ENCODE peak calls at places on chromosomes 11 and 22, in eight cellular contexts. J is activated T-cell treated with anti-CD3 and anti-CD28 coated beads, Interleukin-2, amount 50 U/mL, for 1 hour; U is T follicular helper cell; I is neuronal stem cell; G is MCF 10A; O is endothelial cell; S is retinal pigment epithelial cell; T is A172. F is an unnamed sample.

GRCh38 chr11:86135319-86135714 is 66.4 kb upstream of the PICALM start:
- DNase-seq in J (no peak), U (no peak), I (no peak), G (no peak), O (no peak), S (no peak), T (no peak), F (no peak)

GRCh38 chr11:69221086-69221485 is 65.4 kb downstream of the SMIM38 start:
- DNase-seq in J (no peak), U (no peak), I (no peak), G (no peak), O (no peak), S (no peak), T (no peak), F (no peak)

GRCh38 chr22:29300807-29301601 is 5.4 kb upstream of the GAS2L1 start:
- DNase-seq in J (no peak), U (no peak), I (no peak), G (peak; percentile 22), O (no peak), S (no peak), T (no peak), F (no peak)

GRCh38 chr11:95296621-95297025 is 65.6 kb upstream of the SESN3 start:
- DNase-seq in J (no peak), U (no peak), I (no peak), G (no peak), O (no peak), S (no peak), T (peak; percentile 9), F (no peak)

GRCh38 chr11:44309483-44310197 is at the start of gene ALX4:
- DNase-seq in J (no peak), U (no peak), I (no peak), G (no peak), O (no peak), S (no peak), T (no peak), F (no peak)

GRCh38 chr11:124738713-124739478 is 846 bp upstream of the NRGN start:
- DNase-seq in J (no peak), U (no peak), I (no peak), G (no peak), O (no peak), S (no peak), T (no peak), F (no peak)

GRCh38 chr11:63491614-63492372 is 826 bp upstream of the PLAAT5 start:
- DNase-seq in J (no peak), U (no peak), I (no peak), G (no peak), O (no peak), S (no peak), T (peak; percentile 24), F (no peak)

GRCh38 chr11:17767914-17768313 is 33.3 kb downstream of the KCNC1 start:
- DNase-seq in J (no peak), U (no peak), I (no peak), G (no peak), O (no peak), S (no peak), T (no peak), F (no peak)

GRCh38 chr11:73693877-73694525 is 47.6 kb downstream of the PLEKHB1 start:
- DNase-seq in J (no peak), U (no peak), I (no peak), G (no peak), O (no peak), S (peak; percentile 57), T (no peak), F (no peak)

GRCh38 chr22:35399114-35399677 is 744 bp upstream of the MCM5 start:
- DNase-seq in J (no peak), U (no peak), I (no peak), G (peak; percentile 13), O (no peak), S (no peak), T (no peak), F (no peak)

GRCh38 chr22:49881856-49882255 is 28.2 kb downstream of the ZBED4 start:
- DNase-seq in J (no peak), U (no peak), I (no peak), G (no peak), O (no peak), S (no peak), T (no peak), F (no peak)

GRCh38 chr11:43930868-43931716 is 11.3 kb upstream of the C11orf96 start:
- DNase-seq in J (no peak), U (no peak), I (no peak), G (no peak), O (no peak), S (no peak), T (no peak), F (no peak)

GRCh38 chr22:17162731-17163130 is 3.7 kb upstream of the HDHD5 start:
- DNase-seq in J (no peak), U (no peak), I (no peak), G (no peak), O (no peak), S (no peak), T (no peak), F (no peak)

GRCh38 chr11:37449146-37449545 is 851.1 kb upstream of the RAG2 start:
- DNase-seq in J (no peak), U (no peak), I (peak; percentile 14), G (peak; percentile 66), O (no peak), S (peak; percentile 8), T (peak; percentile 6), F (peak; percentile 37)

GRCh38 chr11:92046103-92046502 is 178.5 kb upstream of the FAT3 start:
- DNase-seq in J (no peak), U (no peak), I (no peak), G (no peak), O (no peak), S (no peak), T (no peak), F (no peak)

GRCh38 chr11:43282607-43283440 is 29.0 kb upstream of the API5 start:
- DNase-seq in J (peak; percentile 48), U (peak; percentile 4), I (peak; percentile 51), G (peak; percentile 48), O (peak; percentile 41), S (no peak), T (peak; percentile 28), F (no peak)

GRCh38 chr11:102837151-102837550 is 6.3 kb downstream of the MMP3 start:
- DNase-seq in J (no peak), U (no peak), I (no peak), G (no peak), O (no peak), S (no peak), T (no peak), F (no peak)

GRCh38 chr11:9280655-9281301 is 15.6 kb upstream of the DENND5A start:
- DNase-seq in J (peak; percentile 36), U (no peak), I (no peak), G (peak; percentile 68), O (no peak), S (peak; percentile 43), T (peak; percentile 60), F (peak; percentile 40)

GRCh38 chr22:40472579-40472978 is 102.2 kb downstream of the SGSM3 start:
- DNase-seq in J (no peak), U (no peak), I (no peak), G (no peak), O (no peak), S (no peak), T (no peak), F (no peak)

GRCh38 chr11:13150487-13150886 is 127.1 kb upstream of the BMAL1 start:
- DNase-seq in J (no peak), U (no peak), I (no peak), G (no peak), O (no peak), S (no peak), T (no peak), F (no peak)

GRCh38 chr11:73376803-73377629 is 817 bp downstream of the RELT start:
- DNase-seq in J (peak; percentile 64), U (peak; percentile 33), I (no peak), G (peak; percentile 80), O (no peak), S (no peak), T (peak; percentile 76), F (peak; percentile 71)

GRCh38 chr22:19042285-19043110 is 79.7 kb downstream of the DGCR2 start:
- DNase-seq in J (no peak), U (no peak), I (no peak), G (no peak), O (no peak), S (no peak), T (no peak), F (no peak)

GRCh38 chr11:126194121-126194543 is 17.3 kb downstream of the RPUSD4 start:
- DNase-seq in J (peak; percentile 41), U (peak; percentile 12), I (peak; percentile 41), G (peak; percentile 59), O (peak; percentile 43), S (no peak), T (peak; percentile 28), F (peak; percentile 19)

GRCh38 chr11:79393362-79394043 is 47.3 kb downstream of the TENM4 start:
- DNase-seq in J (no peak), U (no peak), I (no peak), G (peak; percentile 56), O (no peak), S (no peak), T (no peak), F (peak; percentile 60)

GRCh38 chr11:76661306-76661751 is 9.2 kb downstream of the LRRC32 start:
- DNase-seq in J (no peak), U (no peak), I (no peak), G (no peak), O (no peak), S (no peak), T (no peak), F (no peak)

GRCh38 chr11:30411383-30411782 is 88.5 kb downstream of the ARL14EP start:
- DNase-seq in J (no peak), U (no peak), I (no peak), G (no peak), O (no peak), S (no peak), T (no peak), F (no peak)

GRCh38 chr11:43278302-43278956 is 33.4 kb upstream of the API5 start:
- DNase-seq in J (no peak), U (no peak), I (peak; percentile 23), G (peak; percentile 28), O (no peak), S (no peak), T (peak; percentile 51), F (peak; percentile 11)

GRCh38 chr11:8988329-8989234 is 15.2 kb downstream of the NRIP3 start:
- DNase-seq in J (no peak), U (no peak), I (no peak), G (no peak), O (no peak), S (no peak), T (peak; percentile 52), F (peak; percentile 49)

GRCh38 chr11:10350341-10350740 is 45.5 kb downstream of the ADM start:
- DNase-seq in J (no peak), U (no peak), I (no peak), G (peak; percentile 75), O (no peak), S (no peak), T (peak; percentile 46), F (peak; percentile 85)

GRCh38 chr22:31833930-31834329 is 80.1 kb downstream of the DEPDC5 start:
- DNase-seq in J (no peak), U (no peak), I (no peak), G (no peak), O (no peak), S (no peak), T (no peak), F (no peak)

GRCh38 chr11:12215192-12215591 is 104.8 kb downstream of the MICAL2 start:
- DNase-seq in J (no peak), U (no peak), I (no peak), G (no peak), O (no peak), S (no peak), T (no peak), F (no peak)

GRCh38 chr11:7577883-7578242 is 64.1 kb downstream of the PPFIBP2 start:
- DNase-seq in J (no peak), U (no peak), I (no peak), G (no peak), O (peak; percentile 34), S (no peak), T (no peak), F (no peak)

GRCh38 chr11:102111787-102112653 is 1.8 kb downstream of the YAP1 start:
- DNase-seq in J (peak; percentile 23), U (no peak), I (no peak), G (peak; percentile 95), O (no peak), S (peak; percentile 83), T (peak; percentile 69), F (peak; percentile 84)

GRCh38 chr11:6655020-6655789 is 404 bp downstream of the DCHS1 start:
- DNase-seq in J (peak; percentile 51), U (no peak), I (no peak), G (no peak), O (peak; percentile 38), S (no peak), T (no peak), F (no peak)